ENCODE peak calls at places on chromosome 13, in ten cellular contexts. G, W, D, Q, R, Y, M, J, A and F are unnamed samples.

GRCh38 chr13:27005556-27005955 is 166.1 kb downstream of the USP12 start:
- DNase-seq in G (no peak), R (no peak), Q (no peak), Y (no peak), D (no peak), A (no peak), M (no peak), J (no peak), W (no peak), F (no peak)

GRCh38 chr13:35818577-35819165 is 312.5 kb downstream of the DCLK1 start:
- DNase-seq in M (no peak), A (no peak), W (peak; percentile 4), R (peak; percentile 57), J (no peak), Y (peak; percentile 10), D (peak; percentile 72), G (peak; percentile 71), Q (no peak), F (peak; percentile 3)

GRCh38 chr13:22102237-22102636 is 431.4 kb downstream of the FGF9 start:
- DNase-seq in R (no peak), W (no peak), Q (no peak), Y (no peak), G (no peak), J (no peak), M (no peak), A (no peak), D (no peak), F (no peak)

GRCh38 chr13:93786846-93787245 is 560.2 kb downstream of the GPC6 start:
- DNase-seq in G (peak; percentile 57), Y (no peak), M (no peak), W (no peak), D (no peak), A (peak; percentile 20), J (no peak), R (no peak), Q (no peak), F (no peak)

GRCh38 chr13:71499944-71500514 is 367.0 kb downstream of the DACH1 start:
- DNase-seq in W (no peak), J (no peak), R (no peak), G (no peak), D (no peak), M (no peak), Y (no peak), Q (no peak), A (no peak), F (no peak)

GRCh38 chr13:97435794-97436193 is 1.8 kb downstream of the RAP2A start:
- DNase-seq in G (peak; percentile 30), Q (no peak), Y (no peak), W (no peak), A (no peak), M (no peak), J (no peak), R (no peak), D (peak; percentile 44), F (no peak)

GRCh38 chr13:36981156-36981743 is 17.9 kb downstream of the ALG5 start:
- DNase-seq in Y (peak; percentile 10), G (peak; percentile 85), R (peak; percentile 52), D (peak; percentile 78), W (no peak), Q (no peak), M (no peak), A (no peak), J (no peak), F (no peak)

GRCh38 chr13:53631511-53631910 is 602.9 kb downstream of the OLFM4 start:
- DNase-seq in M (no peak), Q (no peak), J (no peak), W (no peak), R (no peak), D (no peak), G (no peak), Y (no peak), A (no peak), F (no peak)

GRCh38 chr13:48580185-48580803 is 47.4 kb upstream of the RCBTB2 start:
- DNase-seq in G (peak; percentile 78), A (peak; percentile 71), D (peak; percentile 79), Q (peak; percentile 57), Y (peak; percentile 40), R (peak; percentile 75), W (no peak), M (peak; percentile 55), J (peak; percentile 82), F (peak; percentile 26)

GRCh38 chr13:66805657-66806056 is 424.5 kb downstream of the PCDH9 start:
- DNase-seq in J (no peak), Y (no peak), Q (no peak), A (no peak), W (no peak), D (peak; percentile 61), R (no peak), G (peak; percentile 90), M (no peak), F (no peak)

GRCh38 chr13:113449693-113450347 is 3.5 kb downstream of the ADPRHL1 start:
- DNase-seq in Q (no peak), W (no peak), M (no peak), A (no peak), G (no peak), J (no peak), D (no peak), Y (no peak), R (no peak), F (no peak)

GRCh38 chr13:113446488-113446854 is 6.8 kb downstream of the ADPRHL1 start:
- DNase-seq in Y (no peak), W (no peak), R (no peak), J (no peak), M (no peak), A (no peak), G (no peak), Q (no peak), D (no peak), F (no peak)

GRCh38 chr13:113448885-113449692 is 4.2 kb downstream of the ADPRHL1 start:
- DNase-seq in D (peak; percentile 22), J (no peak), R (no peak), W (no peak), G (no peak), M (peak; percentile 92), A (no peak), Y (peak; percentile 69), Q (peak; percentile 96), F (peak; percentile 93)

GRCh38 chr13:113447596-113447995 is 5.7 kb downstream of the ADPRHL1 start:
- DNase-seq in D (no peak), R (no peak), A (no peak), J (no peak), Q (no peak), W (no peak), M (no peak), G (no peak), Y (no peak), F (no peak)

GRCh38 chr13:113448545-113448884 is 4.8 kb downstream of the ADPRHL1 start:
- DNase-seq in D (no peak), J (no peak), G (no peak), A (no peak), Q (no peak), M (peak; percentile 63), Y (no peak), W (no peak), R (peak; percentile 57), F (peak; percentile 37)
- H3K4me3 ChIP-seq in D (no peak overlapping the region), J (peak overlapping the region; percentile 51), G (no peak overlapping the region), A (no peak overlapping the region), Q (peak overlapping the region; percentile 44), M (peak overlapping the region; percentile 78), Y (peak overlapping the region; percentile 73), W (no peak overlapping the region), R (no peak overlapping the region), F (peak overlapping the region; percentile 62)

DNA sequence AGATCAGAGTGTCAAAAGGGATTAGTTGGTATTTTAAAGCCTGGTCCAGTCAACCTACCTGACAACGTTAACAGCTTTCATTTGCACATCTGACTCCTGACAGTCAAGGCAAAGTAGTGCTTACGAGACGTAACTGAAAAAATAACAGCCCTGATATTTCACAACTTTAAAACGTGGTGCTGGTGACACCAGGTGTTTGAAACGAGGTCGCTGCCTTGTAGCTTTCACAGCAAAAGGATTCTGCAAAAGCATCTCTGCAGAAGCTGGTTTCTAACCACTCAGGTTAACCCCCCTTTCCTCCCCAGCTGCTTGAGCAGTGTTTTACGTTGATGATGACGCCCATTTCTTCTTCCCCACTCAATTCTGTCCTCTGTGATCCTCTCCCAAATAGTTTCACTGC is 23.3 kb downstream of the GGACT start:
- DNase-seq in Q (no peak), W (no peak), Y (no peak), G (no peak), A (no peak), D (no peak), M (no peak), J (no peak), R (no peak), F (no peak)
- TF ChIP-seq CTCF in Q (no peak), W (no peak), Y (no peak), G (no peak), A (no peak), D (no peak), M (no peak), J (no peak), R (no peak), F (no peak)

GRCh38 chr13:21074601-21075302 is 13.4 kb upstream of the LATS2 start:
- DNase-seq in Q (no peak), A (no peak), D (peak; percentile 19), W (no peak), M (no peak), R (no peak), J (peak; percentile 71), Y (no peak), G (no peak), F (no peak)

GRCh38 chr13:21077360-21078353 is 16.3 kb upstream of the LATS2 start:
- DNase-seq in W (no peak), Y (no peak), Q (no peak), R (no peak), M (no peak), G (no peak), D (no peak), J (no peak), A (no peak), F (no peak)

GRCh38 chr13:21076265-21076653 is 14.9 kb upstream of the LATS2 start:
- DNase-seq in J (no peak), A (no peak), Y (no peak), G (peak; percentile 11), W (no peak), D (no peak), R (no peak), Q (no peak), M (no peak), F (no peak)

GRCh38 chr13:21078501-21078900 is 17.1 kb upstream of the LATS2 start:
- DNase-seq in A (no peak), G (no peak), R (no peak), M (no peak), D (no peak), J (no peak), Y (no peak), Q (no peak), W (no peak), F (no peak)

GRCh38 chr13:21075303-21076264 is 14.2 kb upstream of the LATS2 start:
- DNase-seq in J (no peak), R (peak; percentile 34), Y (no peak), W (no peak), G (peak; percentile 52), D (peak; percentile 42), Q (peak; percentile 51), M (no peak), A (no peak), F (no peak)
- H3K4me3 ChIP-seq in J (peak overlapping the region; percentile 67), R (peak overlapping the region; percentile 22), Y (no peak overlapping the region), W (peak overlapping the region; percentile 47), G (peak overlapping the region; percentile 67), D (peak overlapping the region; percentile 44), Q (no peak overlapping the region), M (no peak overlapping the region), A (no peak overlapping the region), F (no peak overlapping the region)

DNA sequence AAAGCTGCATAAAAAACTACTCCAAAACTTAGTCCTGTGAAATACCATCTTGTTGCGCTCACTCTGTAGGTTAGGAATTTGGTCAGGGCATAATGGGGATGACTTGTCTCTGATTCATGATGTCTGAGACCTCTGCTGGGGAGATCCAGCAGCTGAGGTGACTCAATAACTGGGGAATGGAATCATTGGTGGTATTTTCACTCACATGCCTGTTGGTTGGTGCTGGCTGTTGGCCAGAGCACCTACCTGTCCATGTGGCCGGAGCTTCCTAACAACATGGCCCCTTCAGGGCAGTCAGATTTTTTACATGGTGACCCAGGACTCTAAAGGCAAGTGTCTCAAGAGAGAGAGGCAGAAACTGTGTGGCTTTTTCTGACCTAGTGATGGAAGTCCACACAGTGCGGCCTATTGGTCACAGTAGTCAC is 7.4 kb upstream of the ESD start:
- DNase-seq in M (peak; percentile 31), J (no peak), Y (no peak), A (no peak), D (peak; percentile 99), G (peak; percentile 95), R (no peak), Q (no peak), W (peak; percentile 95), F (no peak)
- TF ChIP-seq CTCF in M (no peak), J (no peak), Y (no peak), A (no peak), D (no peak), G (peak; percentile 21), R (no peak), Q (no peak), W (no peak), F (no peak)